ENCODE peak calls at places on chromosomes 16 and 17, in eight cellular contexts. V, J, I, B, U, L, H and M are unnamed samples.

GRCh38 chr16:46582313-46582712 is 38.9 kb downstream of the SHCBP1 start:
- DNase-seq in V (no peak), J (no peak), I (no peak), B (no peak), U (no peak), L (no peak), H (no peak), M (no peak)

GRCh38 chr17:82671071-82671470 is 22.8 kb upstream of the WDR45B start:
- DNase-seq in V (no peak), J (no peak), I (no peak), B (no peak), U (no peak), L (no peak), H (no peak), M (no peak)

GRCh38 chr17:51435641-51436091 is 175.3 kb downstream of the UTP18 start:
- DNase-seq in V (no peak), J (peak; percentile 6), I (peak; percentile 27), B (no peak), U (peak; percentile 91), L (no peak), H (peak; percentile 87), M (no peak)

GRCh38 chr17:82497483-82498405 is 21.8 kb upstream of the FOXK2 start:
- DNase-seq in V (peak; percentile 71), J (peak; percentile 35), I (peak; percentile 41), B (no peak), U (no peak), L (peak; percentile 49), H (peak; percentile 62), M (peak; percentile 56)

GRCh38 chr17:76968707-76969597 is 100.7 kb downstream of the MGAT5B start:
- DNase-seq in V (peak; percentile 58), J (peak; percentile 25), I (peak; percentile 50), B (no peak), U (no peak), L (no peak), H (peak; percentile 59), M (peak; percentile 94)

GRCh38 chr16:19688396-19689024 is 29.5 kb downstream of the KNOP1 start:
- DNase-seq in V (no peak), J (no peak), I (no peak), B (no peak), U (no peak), L (no peak), H (no peak), M (no peak)

GRCh38 chr17:35372846-35373531 is 432 bp downstream of the SLFN11 start:
- DNase-seq in V (peak; percentile 39), J (no peak), I (peak; percentile 30), B (no peak), U (peak; percentile 15), L (peak; percentile 17), H (peak; percentile 44), M (peak; percentile 84)

GRCh38 chr17:3418222-3418621 is 7.1 kb downstream of the OR3A3 start:
- DNase-seq in V (no peak), J (no peak), I (no peak), B (no peak), U (no peak), L (no peak), H (no peak), M (peak; percentile 17)

GRCh38 chr17:31541559-31541958 is 150.1 kb downstream of the RAB11FIP4 start:
- DNase-seq in V (no peak), J (no peak), I (no peak), B (no peak), U (no peak), L (no peak), H (peak; percentile 64), M (no peak)

GRCh38 chr17:75626496-75627038 is 6.7 kb upstream of the SMIM5 start:
- DNase-seq in V (no peak), J (no peak), I (no peak), B (no peak), U (no peak), L (no peak), H (no peak), M (no peak)

GRCh38 chr16:47358816-47359215 is 102.0 kb downstream of the ITFG1 start:
- DNase-seq in V (no peak), J (peak; percentile 5), I (no peak), B (no peak), U (no peak), L (peak; percentile 18), H (no peak), M (no peak)

GRCh38 chr17:32370426-32370825 is 20.5 kb downstream of the ZNF207 start:
- DNase-seq in V (no peak), J (no peak), I (no peak), B (no peak), U (no peak), L (no peak), H (no peak), M (no peak)

GRCh38 chr17:55722742-55723487 is at the start of gene TMEM100:
- DNase-seq in V (no peak), J (peak; percentile 92), I (no peak), B (peak; percentile 44), U (no peak), L (peak; percentile 82), H (no peak), M (no peak)

GRCh38 chr16:3182608-3183444 is 5.2 kb upstream of the OR1F1 start:
- DNase-seq in V (peak; percentile 78), J (peak; percentile 35), I (peak; percentile 38), B (no peak), U (peak; percentile 67), L (peak; percentile 44), H (peak; percentile 49), M (no peak)

DNA sequence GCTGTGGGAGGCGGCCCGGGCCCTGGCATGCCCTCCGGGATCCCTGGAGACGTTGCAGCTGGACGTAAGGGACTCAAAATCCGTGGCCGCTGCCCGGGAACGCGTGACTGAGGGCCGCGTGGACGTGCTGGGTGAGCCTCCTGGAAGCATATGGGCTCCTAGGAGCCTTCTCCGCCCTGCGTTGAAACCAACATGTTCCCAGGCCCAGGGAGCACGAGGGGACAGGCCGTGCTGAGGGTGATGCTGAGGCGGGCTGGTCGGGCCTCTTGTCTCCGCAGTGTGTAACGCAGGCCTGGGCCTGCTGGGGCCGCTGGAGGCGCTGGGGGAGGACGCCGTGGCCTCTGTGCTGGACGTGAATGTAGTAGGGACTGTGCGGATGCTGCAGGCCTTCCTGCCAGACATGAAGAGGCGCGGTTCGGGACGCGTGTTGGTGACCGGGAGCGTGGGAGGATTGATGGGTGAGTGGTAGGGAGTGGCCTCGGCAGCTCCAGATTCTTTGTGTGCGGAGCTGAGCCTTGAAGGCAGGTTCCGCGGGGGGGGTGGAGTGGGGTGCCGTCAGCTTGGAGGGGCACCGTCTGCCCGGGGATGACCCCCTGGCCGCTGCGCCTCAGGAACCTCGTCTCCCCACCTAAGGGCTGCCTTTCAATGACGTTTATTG is 567 bp downstream of the HSD17B1 start:
- DNase-seq in V (no peak), J (no peak), I (no peak), B (no peak), U (no peak), L (no peak), H (no peak), M (no peak)
- H3K4me3 ChIP-seq in V (peak overlapping the region; percentile 99), J (no peak overlapping the region), I (no peak overlapping the region), B (peak overlapping the region; percentile 72), U (peak overlapping the region; percentile 87), L (no peak overlapping the region), H (no peak overlapping the region), M (no peak overlapping the region)

DNA sequence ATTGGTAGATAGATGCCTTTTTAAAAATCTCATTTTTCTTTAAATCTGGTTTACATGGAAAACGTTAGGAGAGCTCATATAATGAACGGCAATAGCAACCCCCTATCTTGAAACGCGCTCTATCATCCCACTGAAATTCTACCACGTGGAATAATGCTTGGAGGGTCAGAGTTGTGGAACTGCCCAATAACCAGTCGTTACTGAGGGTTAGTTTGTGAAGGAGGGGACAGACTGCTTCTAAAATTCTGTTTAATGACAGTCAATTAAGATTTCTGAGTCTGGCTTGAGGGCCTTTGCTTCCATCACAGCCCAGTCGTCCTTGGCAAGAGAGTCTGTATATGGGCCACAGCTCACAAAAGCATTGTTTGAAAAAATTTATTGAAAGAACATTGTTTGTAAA is 482 bp downstream of the IRF8 start:
- DNase-seq in V (no peak), J (no peak), I (no peak), B (no peak), U (no peak), L (no peak), H (no peak), M (no peak)
- H3K4me3 ChIP-seq in V (peak overlapping the region; percentile 91), J (no peak overlapping the region), I (peak overlapping the region; percentile 54), B (no peak overlapping the region), U (peak overlapping the region; percentile 41), L (no peak overlapping the region), H (no peak overlapping the region), M (no peak overlapping the region)

GRCh38 chr16:66207864-66208226 is 158.6 kb upstream of the CDH5 start:
- DNase-seq in V (no peak), J (no peak), I (no peak), B (no peak), U (no peak), L (no peak), H (no peak), M (no peak)
- H3K4me3 ChIP-seq in V (no peak overlapping the region), J (no peak overlapping the region), I (no peak overlapping the region), B (no peak overlapping the region), U (no peak overlapping the region), L (no peak overlapping the region), H (no peak overlapping the region), M (no peak overlapping the region)

GRCh38 chr17:39619786-39620101 is 7.0 kb upstream of the PPP1R1B start:
- DNase-seq in V (no peak), J (no peak), I (no peak), B (no peak), U (no peak), L (no peak), H (no peak), M (no peak)

GRCh38 chr17:39618956-39619785 is 7.6 kb upstream of the PPP1R1B start:
- DNase-seq in V (no peak), J (no peak), I (no peak), B (no peak), U (no peak), L (no peak), H (no peak), M (no peak)

GRCh38 chr17:39618252-39618913 is 8.4 kb upstream of the PPP1R1B start:
- DNase-seq in V (no peak), J (no peak), I (no peak), B (no peak), U (peak; percentile 65), L (no peak), H (peak; percentile 41), M (no peak)

GRCh38 chr17:39617100-39617445 is 9.4 kb upstream of the NEUROD2 start:
- DNase-seq in V (no peak), J (no peak), I (no peak), B (no peak), U (no peak), L (no peak), H (no peak), M (no peak)

DNA sequence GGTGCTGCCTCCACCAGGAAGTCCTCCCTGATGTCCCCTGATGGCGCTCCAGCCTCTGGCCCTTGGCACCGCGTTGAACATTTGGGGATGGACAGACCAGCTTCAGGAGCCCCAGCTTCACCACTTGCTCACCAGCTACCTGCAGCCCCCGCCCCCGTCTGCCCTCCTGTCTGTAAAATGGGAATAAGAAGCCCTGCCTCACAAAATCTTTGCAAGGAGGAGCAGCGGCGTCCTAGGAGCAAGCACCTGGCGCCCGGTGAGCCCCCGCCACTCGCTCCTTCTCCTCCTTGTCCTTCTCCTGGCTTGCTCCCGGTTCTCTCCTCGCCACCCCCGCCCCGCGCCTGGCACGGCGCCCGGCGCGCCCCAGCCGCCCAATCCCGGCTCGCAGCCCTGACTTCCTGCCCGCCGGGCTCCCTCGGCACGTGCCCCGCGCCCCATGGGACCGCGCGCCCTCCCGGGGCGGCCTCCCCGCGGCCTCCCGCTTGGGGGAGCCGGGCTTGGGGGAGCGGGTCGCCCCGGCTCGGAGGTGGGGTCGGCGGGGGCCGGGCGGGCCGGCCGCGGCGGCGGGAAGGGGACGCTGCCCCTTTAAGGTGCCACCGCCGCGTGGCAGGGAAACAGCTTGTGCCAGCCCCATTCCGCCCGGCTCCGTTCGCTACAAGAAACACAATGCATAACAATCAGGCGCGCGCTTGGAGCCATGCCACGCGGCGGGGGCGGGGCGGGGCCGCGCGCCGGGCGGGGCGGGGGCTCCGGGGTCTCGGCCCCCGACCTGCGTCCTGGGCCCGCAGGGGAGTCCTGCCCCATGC is 9.1 kb upstream of the PPP1R1B start:
- DNase-seq in V (peak; percentile 55), J (no peak), I (peak; percentile 59), B (no peak), U (peak; percentile 80), L (peak; percentile 36), H (peak; percentile 86), M (peak; percentile 45)
- H3K4me3 ChIP-seq in V (peak overlapping the region; percentile 57), J (peak overlapping the region; percentile 37), I (peak overlapping the region; percentile 60), B (peak overlapping the region; percentile 42), U (peak overlapping the region; percentile 78), L (peak overlapping the region; percentile 53), H (no peak overlapping the region), M (peak overlapping the region; percentile 65)